ENCODE peak calls at places on chromosomes 1 and 21, in four cellular contexts. One of them, this sample, is unnamed. For H3K4me1, the result is how much of the 10 kb centered on the place peaks cover.

GRCh38 chr1:237029240-237029639 is 12.7 kb upstream of the RYR2 start:
- DNase-seq in upper lobe of right lung: no peak
- DNase-seq in transverse colon: no peak
- DNase-seq in kidney: no peak
- DNase-seq in this sample: no peak

GRCh38 chr1:150017206-150017750 is 6.8 kb upstream of the OTUD7B start:
- DNase-seq in upper lobe of right lung: no peak
- DNase-seq in transverse colon: peak
- DNase-seq in kidney: no peak
- DNase-seq in this sample: peak

GRCh38 chr1:65002156-65002507 is 35.8 kb upstream of the JAK1 start:
- DNase-seq in upper lobe of right lung: no peak
- DNase-seq in transverse colon: no peak
- DNase-seq in kidney: no peak
- DNase-seq in this sample: peak

GRCh38 chr1:221806984-221807383 is 65.1 kb upstream of the DUSP10 start:
- DNase-seq in upper lobe of right lung: no peak
- DNase-seq in transverse colon: no peak
- DNase-seq in kidney: no peak
- DNase-seq in this sample: no peak

GRCh38 chr1:14738647-14739046 is 140.2 kb downstream of the KAZN start:
- DNase-seq in upper lobe of right lung: no peak
- DNase-seq in transverse colon: no peak
- DNase-seq in kidney: no peak
- DNase-seq in this sample: no peak

GRCh38 chr1:176073524-176074157 is 133.4 kb downstream of the COP1 start:
- DNase-seq in upper lobe of right lung: no peak
- DNase-seq in transverse colon: no peak
- DNase-seq in kidney: no peak
- DNase-seq in this sample: peak

GRCh38 chr1:44806025-44806703 is 987 bp downstream of the DYNLT4 start:
- DNase-seq in upper lobe of right lung: peak
- DNase-seq in transverse colon: peak
- DNase-seq in kidney: peak
- DNase-seq in this sample: no peak

GRCh38 chr1:3313579-3313955 is 140.9 kb upstream of the ARHGEF16 start:
- DNase-seq in upper lobe of right lung: peak
- DNase-seq in transverse colon: peak
- DNase-seq in kidney: peak
- DNase-seq in this sample: no peak

GRCh38 chr1:226397011-226397926 is 10.6 kb downstream of the PARP1 start:
- DNase-seq in upper lobe of right lung: no peak
- DNase-seq in transverse colon: no peak
- DNase-seq in kidney: no peak
- DNase-seq in this sample: no peak

GRCh38 chr1:225461533-225462428 is 33.9 kb upstream of the LBR start:
- DNase-seq in upper lobe of right lung: no peak
- DNase-seq in transverse colon: no peak
- DNase-seq in kidney: peak
- DNase-seq in this sample: no peak

GRCh38 chr1:209160230-209160629 is 423.3 kb upstream of the CAMK1G start:
- DNase-seq in upper lobe of right lung: no peak
- DNase-seq in transverse colon: no peak
- DNase-seq in kidney: no peak
- DNase-seq in this sample: no peak

GRCh38 chr1:206735553-206736031 is 35.0 kb upstream of the IL19 start:
- DNase-seq in upper lobe of right lung: no peak
- DNase-seq in transverse colon: no peak
- DNase-seq in kidney: no peak
- DNase-seq in this sample: no peak

GRCh38 chr1:192158181-192158580 is at the start of gene RGS18:
- DNase-seq in upper lobe of right lung: no peak
- DNase-seq in transverse colon: no peak
- DNase-seq in kidney: no peak
- DNase-seq in this sample: no peak

GRCh38 chr21:27423906-27424595 is 457.2 kb upstream of the ADAMTS5 start:
- DNase-seq in upper lobe of right lung: no peak
- DNase-seq in transverse colon: no peak
- DNase-seq in kidney: no peak
- DNase-seq in this sample: peak

GRCh38 chr1:39387452-39387851 is 104.0 kb upstream of the BMP8A start:
- DNase-seq in upper lobe of right lung: no peak
- DNase-seq in transverse colon: no peak
- DNase-seq in kidney: no peak
- DNase-seq in this sample: no peak

GRCh38 chr1:1809489-1809888 is 31.2 kb upstream of the NADK start:
- DNase-seq in upper lobe of right lung: peak
- DNase-seq in transverse colon: no peak
- DNase-seq in kidney: no peak
- DNase-seq in this sample: no peak

GRCh38 chr1:196459383-196459782 is 148.9 kb downstream of the KCNT2 start:
- DNase-seq in upper lobe of right lung: no peak
- DNase-seq in transverse colon: no peak
- DNase-seq in kidney: no peak
- DNase-seq in this sample: no peak

GRCh38 chr1:244329591-244330317 is 122.0 kb downstream of the ADSS2 start:
- DNase-seq in upper lobe of right lung: no peak
- DNase-seq in transverse colon: no peak
- DNase-seq in kidney: no peak
- DNase-seq in this sample: peak

GRCh38 chr1:1088036-1088800 is 14.1 kb upstream of the RNF223 start:
- DNase-seq in upper lobe of right lung: peak
- DNase-seq in transverse colon: peak
- DNase-seq in kidney: peak
- DNase-seq in this sample: no peak

GRCh38 chr1:216005916-216006315 is 417.3 kb downstream of the USH2A start:
- DNase-seq in upper lobe of right lung: no peak
- DNase-seq in transverse colon: no peak
- DNase-seq in kidney: no peak
- DNase-seq in this sample: no peak

GRCh38 chr1:113534130-113534817 is 144.0 kb downstream of the MAGI3 start:
- DNase-seq in upper lobe of right lung: no peak
- DNase-seq in transverse colon: no peak
- DNase-seq in kidney: no peak
- DNase-seq in this sample: peak

DNA sequence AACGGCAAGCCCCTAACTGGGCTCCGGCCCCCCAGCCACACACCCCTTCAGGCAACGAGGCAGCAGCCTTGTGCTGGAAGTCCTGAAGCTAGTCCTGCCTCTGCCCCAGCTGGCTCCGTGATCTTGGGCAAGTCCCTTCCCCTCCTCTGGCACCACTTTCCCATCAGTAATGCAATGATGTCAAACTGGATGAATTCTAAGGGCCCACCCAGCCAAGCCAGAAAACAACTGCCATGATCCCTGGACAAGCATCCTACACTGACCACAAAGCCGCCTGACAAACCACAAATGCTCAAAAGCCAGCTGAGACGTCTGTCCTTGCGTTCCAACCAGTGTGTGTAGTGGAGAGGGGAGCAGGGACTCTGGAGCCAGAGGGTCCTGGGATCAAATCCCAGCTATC is 26.8 kb downstream of the IFFO2 start:
- DNase-seq in upper lobe of right lung: no peak
- DNase-seq in transverse colon: no peak
- DNase-seq in kidney: peak
- DNase-seq in this sample: no peak
- H3K4me1 ChIP-seq in upper lobe of right lung: half or more
- H3K4me1 ChIP-seq in transverse colon: under half
- H3K4me1 ChIP-seq in kidney: under half
- H3K4me1 ChIP-seq in this sample: under half

GRCh38 chr1:93640656-93641440 is 40.8 kb downstream of the BCAR3 start:
- DNase-seq in upper lobe of right lung: no peak
- DNase-seq in transverse colon: no peak
- DNase-seq in kidney: no peak
- DNase-seq in this sample: no peak
- H3K27ac ChIP-seq in upper lobe of right lung: no peak
- H3K27ac ChIP-seq in transverse colon: no peak
- H3K27ac ChIP-seq in kidney: no peak
- H3K27ac ChIP-seq in this sample: no peak

GRCh38 chr1:87028576-87028975 is 114.1 kb downstream of the HS2ST1 start:
- DNase-seq in upper lobe of right lung: no peak
- DNase-seq in transverse colon: no peak
- DNase-seq in kidney: no peak
- DNase-seq in this sample: no peak

GRCh38 chr1:87030740-87031400 is 116.4 kb downstream of the HS2ST1 start:
- DNase-seq in upper lobe of right lung: no peak
- DNase-seq in transverse colon: no peak
- DNase-seq in kidney: no peak
- DNase-seq in this sample: no peak

DNA sequence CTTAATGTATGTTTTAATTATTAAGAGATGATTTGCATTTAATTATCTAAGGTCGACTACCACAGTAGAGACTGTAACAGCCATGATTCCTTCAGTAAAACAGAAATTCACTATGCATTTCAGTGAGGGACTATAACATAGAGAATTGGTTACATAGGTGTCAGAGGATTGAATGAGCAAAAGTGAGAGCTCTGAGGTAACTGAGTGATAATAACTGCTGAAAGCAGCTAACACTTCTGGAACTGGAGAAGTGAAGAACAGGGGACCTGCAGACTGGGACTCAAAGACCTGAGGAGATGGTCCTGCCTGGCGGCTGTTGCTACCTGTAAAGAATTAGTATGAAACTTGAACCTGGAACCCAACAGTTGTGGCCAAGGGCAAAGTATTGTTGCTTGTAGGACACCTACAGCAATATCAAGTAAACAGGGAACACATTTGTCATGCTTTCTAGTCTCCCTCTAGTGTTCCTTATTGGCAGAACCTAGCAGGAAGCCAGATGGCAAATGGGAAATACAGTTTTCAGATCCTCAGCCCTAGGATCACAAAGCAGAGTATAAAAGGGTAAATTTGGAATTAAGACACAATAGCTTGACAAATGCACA is 110.6 kb downstream of the HS2ST1 start:
- DNase-seq in upper lobe of right lung: no peak
- DNase-seq in transverse colon: no peak
- DNase-seq in kidney: no peak
- DNase-seq in this sample: no peak
- TF ChIP-seq CTCF in upper lobe of right lung: peak
- TF ChIP-seq CTCF in transverse colon: peak
- TF ChIP-seq CTCF in kidney: peak
- TF ChIP-seq CTCF in this sample: peak

GRCh38 chr1:94095744-94096469 is 25.0 kb downstream of the ABCA4 start:
- DNase-seq in upper lobe of right lung: no peak
- DNase-seq in transverse colon: no peak
- DNase-seq in kidney: no peak
- DNase-seq in this sample: no peak
- H3K4me1 ChIP-seq in upper lobe of right lung: under half
- H3K4me1 ChIP-seq in transverse colon: under half
- H3K4me1 ChIP-seq in kidney: under half
- H3K4me1 ChIP-seq in this sample: under half

DNA sequence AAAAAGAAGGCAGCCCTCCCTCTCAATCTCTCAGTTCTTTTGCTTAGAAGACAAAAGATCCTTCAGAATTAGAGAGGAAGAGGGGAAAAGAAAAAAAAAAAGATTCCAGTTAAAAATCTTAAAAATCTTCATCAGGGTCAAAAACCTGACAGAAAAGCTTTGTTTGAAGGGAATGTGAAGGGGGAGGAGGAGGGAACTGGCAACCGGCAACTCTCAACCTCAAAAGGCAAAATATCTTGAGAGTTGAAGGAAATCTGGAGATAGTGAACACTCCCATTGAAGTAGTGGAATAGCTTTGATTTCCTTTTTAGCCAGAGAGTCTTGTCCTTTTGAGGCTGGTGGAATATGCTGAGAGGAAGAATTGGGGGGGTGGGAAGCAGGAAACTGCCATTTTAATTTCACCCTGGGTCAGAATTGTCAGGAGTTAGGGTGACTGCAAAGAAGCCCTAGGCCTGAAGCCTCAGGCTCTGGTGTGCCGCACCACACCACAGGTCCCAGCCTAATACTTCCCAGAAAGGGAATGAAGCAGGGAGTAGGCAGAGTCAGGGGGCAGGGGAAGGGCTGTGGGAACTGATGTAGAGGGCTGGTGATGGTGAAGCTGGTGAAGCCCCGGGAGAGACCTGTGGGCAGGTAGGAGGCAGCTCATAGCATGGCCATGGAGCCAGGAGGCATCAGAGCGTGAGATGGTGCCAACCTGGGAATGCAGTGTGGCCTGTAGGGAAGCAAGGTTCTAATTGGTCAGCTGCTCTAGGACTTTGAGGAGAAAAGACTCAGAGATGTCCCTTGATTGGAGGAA is 24.6 kb downstream of the KIRREL1 start:
- DNase-seq in upper lobe of right lung: no peak
- DNase-seq in transverse colon: no peak
- DNase-seq in kidney: no peak
- DNase-seq in this sample: no peak
- H3K27ac ChIP-seq in upper lobe of right lung: peak
- H3K27ac ChIP-seq in transverse colon: peak
- H3K27ac ChIP-seq in kidney: peak
- H3K27ac ChIP-seq in this sample: peak

GRCh38 chr21:24759348-24760118 is 847.7 kb downstream of the MRPL39 start:
- DNase-seq in upper lobe of right lung: no peak
- DNase-seq in transverse colon: no peak
- DNase-seq in kidney: no peak
- DNase-seq in this sample: peak
- TF ChIP-seq CTCF in upper lobe of right lung: no peak
- TF ChIP-seq CTCF in transverse colon: no peak
- TF ChIP-seq CTCF in kidney: no peak
- TF ChIP-seq CTCF in this sample: peak

DNA sequence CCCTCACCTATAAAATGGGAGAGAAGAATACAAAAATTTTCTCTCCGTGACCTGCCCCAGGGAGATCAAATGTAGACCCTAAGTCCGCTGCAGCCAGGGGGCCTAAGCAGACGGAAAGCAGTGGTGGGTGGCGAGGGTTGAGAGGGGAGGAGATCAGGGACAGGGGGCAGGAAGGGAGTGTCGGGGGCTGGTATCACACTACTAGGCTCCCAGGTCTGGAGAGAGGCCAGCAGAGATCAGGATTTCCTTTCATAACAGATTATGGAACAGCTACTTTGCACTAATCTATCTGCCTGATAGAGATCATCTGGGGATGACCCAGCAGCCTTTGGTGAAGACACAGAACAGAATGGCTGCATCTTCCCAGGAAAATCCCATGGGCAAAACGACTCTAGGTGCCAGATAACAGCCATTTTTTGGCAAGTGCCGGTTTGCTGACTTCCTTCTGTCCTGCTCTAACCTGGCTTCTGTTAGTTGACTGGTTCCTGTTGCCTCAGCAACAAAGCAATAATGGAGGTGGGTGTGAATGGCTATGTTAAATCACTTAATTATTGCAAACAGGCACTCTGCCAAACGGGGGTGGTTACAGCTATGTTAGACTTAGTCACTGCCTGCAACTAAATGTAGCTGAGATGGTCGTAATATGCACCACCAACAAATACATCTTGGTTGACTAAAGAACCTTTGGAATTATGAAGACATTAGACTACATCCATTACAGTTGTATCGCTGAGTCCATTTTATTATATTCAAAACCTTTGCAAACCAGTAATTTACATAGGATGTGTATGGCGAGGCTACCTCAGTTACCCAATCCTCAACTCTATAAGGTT is 30.0 kb upstream of the EPS8L3 start:
- DNase-seq in upper lobe of right lung: no peak
- DNase-seq in transverse colon: peak
- DNase-seq in kidney: peak
- DNase-seq in this sample: peak
- H3K4me1 ChIP-seq in upper lobe of right lung: half or more
- H3K4me1 ChIP-seq in transverse colon: half or more
- H3K4me1 ChIP-seq in kidney: under half
- H3K4me1 ChIP-seq in this sample: under half

This sample was measured in foreskin keratinocyte.